ENCODE peak calls at places on chromosomes 7 and 10, in ten cellular contexts. M is skeletal muscle cell, V is heart right ventricle, B is GM23338, Y is GM03348, E is HFF-Myc, S is mesothelial cell of epicardium, T is NCI-H1105, W is SJCRH30, I is RWPE2. D is an unnamed sample.

GRCh38 chr10:103814104-103814503 is 41.3 kb downstream of the SH3PXD2A start:
- DNase-seq in V (no peak), B (no peak), E (no peak), M (no peak), I (no peak), Y (no peak), W (peak; percentile 79), S (no peak), T (no peak), D (no peak)

GRCh38 chr7:44390701-44391100 is 65.3 kb upstream of the CAMK2B start:
- DNase-seq in E (no peak), M (no peak), W (no peak), I (no peak), T (no peak), V (no peak), S (peak; percentile 30), Y (no peak), B (no peak), D (no peak)

GRCh38 chr7:104133238-104133637 is 74.6 kb downstream of the ORC5 start:
- DNase-seq in W (no peak), V (no peak), S (no peak), I (no peak), E (no peak), Y (no peak), B (no peak), T (peak; percentile 4), M (no peak), D (no peak)

GRCh38 chr10:132417957-132418441 is 21.0 kb downstream of the PWWP2B start:
- DNase-seq in Y (no peak), I (no peak), W (no peak), B (no peak), E (no peak), T (no peak), S (no peak), M (no peak), V (peak; percentile 18), D (no peak)

GRCh38 chr7:106462365-106462859 is 177.6 kb upstream of the NAMPT start:
- DNase-seq in M (no peak), W (peak; percentile 51), S (no peak), E (no peak), I (no peak), V (no peak), Y (peak; percentile 52), T (peak; percentile 9), B (peak; percentile 47), D (no peak)

GRCh38 chr7:19213746-19214145 is 68.5 kb upstream of the FERD3L start:
- DNase-seq in T (no peak), I (no peak), B (no peak), S (no peak), M (no peak), V (no peak), E (no peak), Y (no peak), W (no peak), D (no peak)

GRCh38 chr7:1247527-1248041 is 14.9 kb downstream of the UNCX start:
- DNase-seq in V (no peak), E (no peak), S (no peak), B (no peak), M (no peak), W (peak; percentile 40), I (no peak), Y (no peak), T (peak; percentile 80), D (peak; percentile 67)

GRCh38 chr10:46556515-46557318 is at the start of gene GPRIN2:
- DNase-seq in I (peak; percentile 79), V (no peak), T (no peak), W (no peak), M (no peak), B (peak; percentile 93), E (no peak), Y (no peak), S (peak; percentile 56), D (no peak)

GRCh38 chr7:17274551-17275245 is 23.8 kb upstream of the AHR start:
- DNase-seq in M (peak; percentile 19), T (no peak), B (no peak), Y (no peak), V (no peak), S (no peak), E (no peak), I (no peak), W (peak; percentile 55), D (no peak)

GRCh38 chr10:125633517-125633999 is 49.4 kb downstream of the TEX36 start:
- DNase-seq in T (peak; percentile 30), B (no peak), E (peak; percentile 70), W (peak; percentile 42), V (no peak), S (no peak), M (no peak), I (no peak), Y (no peak), D (no peak)

GRCh38 chr7:112202819-112203218 is 3.4 kb downstream of the DOCK4 start:
- DNase-seq in T (peak; percentile 20), B (no peak), I (no peak), V (no peak), W (peak; percentile 31), M (no peak), Y (no peak), S (no peak), E (no peak), D (no peak)

GRCh38 chr7:116529250-116529649 is 4.4 kb downstream of the CAV1 start:
- DNase-seq in I (no peak), B (no peak), Y (no peak), M (no peak), W (no peak), T (no peak), E (no peak), S (no peak), V (no peak), D (no peak)

GRCh38 chr7:151244156-151244870 is 4.2 kb downstream of the SMARCD3 start:
- DNase-seq in M (no peak), E (no peak), V (no peak), I (peak; percentile 31), Y (peak; percentile 81), B (peak; percentile 85), S (peak; percentile 66), T (peak; percentile 21), W (peak; percentile 79), D (peak; percentile 86)

GRCh38 chr7:92643821-92644220 is 53.6 kb upstream of the FAM133B start:
- DNase-seq in I (no peak), M (no peak), W (no peak), T (no peak), E (no peak), V (no peak), S (no peak), Y (no peak), B (no peak), D (no peak)

GRCh38 chr7:96942112-96942511 is 63.2 kb upstream of the DLX6 start:
- DNase-seq in V (no peak), E (no peak), B (peak; percentile 4), Y (no peak), I (no peak), S (no peak), W (no peak), T (no peak), M (no peak), D (no peak)

GRCh38 chr7:16846611-16847165 is 35.1 kb downstream of the AGR3 start:
- DNase-seq in T (no peak), M (no peak), S (no peak), Y (no peak), E (no peak), V (no peak), I (no peak), W (no peak), B (no peak), D (no peak)

GRCh38 chr10:1159131-1160061 is 103.2 kb downstream of the WDR37 start:
- DNase-seq in Y (no peak), W (no peak), B (no peak), V (no peak), I (no peak), T (no peak), S (no peak), E (no peak), M (peak; percentile 7), D (no peak)

GRCh38 chr10:34386911-34387310 is 428.2 kb downstream of the PARD3 start:
- DNase-seq in Y (no peak), S (no peak), W (no peak), M (no peak), T (no peak), B (no peak), E (no peak), V (no peak), I (no peak), D (no peak)

GRCh38 chr7:150586068-150586777 is 19.0 kb downstream of the GIMAP4 start:
- DNase-seq in T (no peak), W (no peak), S (no peak), B (no peak), E (no peak), I (no peak), M (no peak), Y (no peak), V (no peak), D (no peak)

GRCh38 chr7:24587853-24588252 is 14.6 kb downstream of the PALS2 start:
- DNase-seq in T (peak; percentile 33), W (peak; percentile 49), S (no peak), B (peak; percentile 82), V (no peak), I (no peak), E (no peak), M (no peak), Y (no peak), D (no peak)

GRCh38 chr7:33107136-33108066 is 1.8 kb downstream of the RP9 start:
- DNase-seq in S (no peak), Y (peak; percentile 52), M (peak; percentile 10), I (no peak), W (peak; percentile 67), T (peak; percentile 17), V (no peak), B (peak; percentile 90), E (no peak), D (peak; percentile 29)

GRCh38 chr7:5701085-5701914 is 80.2 kb downstream of the RNF216 start:
- DNase-seq in T (no peak), W (no peak), V (no peak), I (no peak), B (no peak), Y (no peak), S (no peak), M (no peak), E (no peak), D (no peak)

GRCh38 chr7:30681262-30682130 is 760 bp downstream of the CRHR2 start:
- DNase-seq in B (peak; percentile 87), Y (no peak), S (no peak), W (no peak), I (no peak), T (no peak), M (no peak), V (no peak), E (no peak), D (no peak)

GRCh38 chr10:100993986-100994708 is 5.5 kb upstream of the LZTS2 start:
- DNase-seq in S (no peak), T (no peak), M (no peak), Y (peak; percentile 70), E (no peak), V (no peak), I (no peak), W (peak; percentile 75), B (peak; percentile 74), D (peak; percentile 62)

GRCh38 chr7:106022193-106022821 is 59.2 kb downstream of the CDHR3 start:
- DNase-seq in I (no peak), T (no peak), V (no peak), Y (no peak), B (no peak), W (no peak), M (no peak), S (no peak), E (no peak), D (no peak)

GRCh38 chr7:100623951-100624824 is 11.8 kb downstream of the MOSPD3 start:
- DNase-seq in V (no peak), S (no peak), M (no peak), B (no peak), E (no peak), W (no peak), Y (no peak), I (no peak), T (no peak), D (no peak)

GRCh38 chr10:62858364-62858763 is 42.2 kb upstream of the EGR2 start:
- DNase-seq in I (no peak), M (peak; percentile 8), B (peak; percentile 43), T (no peak), V (peak; percentile 22), S (no peak), E (no peak), W (peak; percentile 4), Y (peak; percentile 13), D (peak; percentile 56)

GRCh38 chr10:104300736-104301292 is 31.8 kb downstream of the GSTO2 start:
- DNase-seq in I (peak; percentile 94), Y (peak; percentile 90), V (peak; percentile 67), T (peak; percentile 70), B (no peak), E (peak; percentile 96), W (peak; percentile 75), M (peak; percentile 97), S (no peak), D (peak; percentile 86)